ENCODE peak calls at places on chromosomes 11 and 22, in eight cellular contexts. One of them, this sample, is unnamed.

GRCh38 chr22:39123811-39124668 is 27.0 kb downstream of the APOBEC3H start:
- DNase-seq in HCT116: no peak
- DNase-seq in tibial nerve: no peak
- DNase-seq in neural progenitor cell: peak
- DNase-seq in left ventricle myocardium inferior: no peak
- DNase-seq in colonic mucosa: no peak
- DNase-seq in SK-N-SH: peak
- DNase-seq in ovary: no peak
- DNase-seq in this sample: no peak

GRCh38 chr11:45106006-45106405 is 40.4 kb upstream of the PRDM11 start:
- DNase-seq in ovary: no peak
- DNase-seq in tibial nerve: no peak
- DNase-seq in SK-N-SH: no peak
- DNase-seq in HCT116: no peak
- DNase-seq in colonic mucosa: peak
- DNase-seq in neural progenitor cell: no peak
- DNase-seq in left ventricle myocardium inferior: no peak
- DNase-seq in this sample: no peak

GRCh38 chr11:123221611-123222010 is 26.6 kb upstream of the CLMP start:
- DNase-seq in colonic mucosa: no peak
- DNase-seq in left ventricle myocardium inferior: no peak
- DNase-seq in neural progenitor cell: no peak
- DNase-seq in SK-N-SH: no peak
- DNase-seq in tibial nerve: no peak
- DNase-seq in ovary: no peak
- DNase-seq in HCT116: no peak
- DNase-seq in this sample: no peak

GRCh38 chr22:19879651-19879995 is 24.9 kb upstream of the GNB1L start:
- DNase-seq in HCT116: no peak
- DNase-seq in neural progenitor cell: no peak
- DNase-seq in left ventricle myocardium inferior: no peak
- DNase-seq in ovary: peak
- DNase-seq in colonic mucosa: no peak
- DNase-seq in tibial nerve: peak
- DNase-seq in SK-N-SH: peak
- DNase-seq in this sample: no peak

GRCh38 chr11:131217313-131218297 is 152.8 kb upstream of the NTM start:
- DNase-seq in SK-N-SH: no peak
- DNase-seq in tibial nerve: no peak
- DNase-seq in colonic mucosa: no peak
- DNase-seq in neural progenitor cell: no peak
- DNase-seq in ovary: no peak
- DNase-seq in HCT116: no peak
- DNase-seq in left ventricle myocardium inferior: no peak
- DNase-seq in this sample: no peak

GRCh38 chr11:130675456-130675855 is 227.0 kb downstream of the ADAMTS15 start:
- DNase-seq in SK-N-SH: no peak
- DNase-seq in HCT116: no peak
- DNase-seq in left ventricle myocardium inferior: peak
- DNase-seq in colonic mucosa: no peak
- DNase-seq in tibial nerve: peak
- DNase-seq in ovary: no peak
- DNase-seq in neural progenitor cell: no peak
- DNase-seq in this sample: no peak

GRCh38 chr22:39296535-39296934 is 22.9 kb downstream of the RPL3 start:
- DNase-seq in left ventricle myocardium inferior: no peak
- DNase-seq in HCT116: no peak
- DNase-seq in ovary: no peak
- DNase-seq in SK-N-SH: no peak
- DNase-seq in tibial nerve: no peak
- DNase-seq in neural progenitor cell: no peak
- DNase-seq in colonic mucosa: no peak
- DNase-seq in this sample: no peak

GRCh38 chr11:38672445-38672844 is 2074.4 kb upstream of the RAG2 start:
- DNase-seq in left ventricle myocardium inferior: no peak
- DNase-seq in HCT116: no peak
- DNase-seq in tibial nerve: no peak
- DNase-seq in ovary: no peak
- DNase-seq in colonic mucosa: no peak
- DNase-seq in SK-N-SH: no peak
- DNase-seq in neural progenitor cell: no peak
- DNase-seq in this sample: no peak

GRCh38 chr22:24994070-24994763 is 41.7 kb downstream of the KIAA1671 start:
- DNase-seq in colonic mucosa: peak
- DNase-seq in SK-N-SH: no peak
- DNase-seq in tibial nerve: no peak
- DNase-seq in neural progenitor cell: peak
- DNase-seq in left ventricle myocardium inferior: no peak
- DNase-seq in HCT116: peak
- DNase-seq in ovary: no peak
- DNase-seq in this sample: no peak

GRCh38 chr11:47950396-47950795 is 30.0 kb upstream of the PTPRJ start:
- DNase-seq in tibial nerve: no peak
- DNase-seq in neural progenitor cell: no peak
- DNase-seq in HCT116: no peak
- DNase-seq in ovary: no peak
- DNase-seq in colonic mucosa: no peak
- DNase-seq in SK-N-SH: no peak
- DNase-seq in left ventricle myocardium inferior: no peak
- DNase-seq in this sample: no peak

GRCh38 chr11:14422052-14422813 is 63.2 kb upstream of the RRAS2 start:
- DNase-seq in tibial nerve: peak
- DNase-seq in neural progenitor cell: peak
- DNase-seq in left ventricle myocardium inferior: peak
- DNase-seq in HCT116: peak
- DNase-seq in ovary: peak
- DNase-seq in SK-N-SH: peak
- DNase-seq in colonic mucosa: peak
- DNase-seq in this sample: peak

GRCh38 chr22:19995611-19996339 is 20.8 kb downstream of the ARVCF start:
- DNase-seq in tibial nerve: no peak
- DNase-seq in neural progenitor cell: no peak
- DNase-seq in SK-N-SH: no peak
- DNase-seq in ovary: no peak
- DNase-seq in left ventricle myocardium inferior: no peak
- DNase-seq in colonic mucosa: no peak
- DNase-seq in HCT116: no peak
- DNase-seq in this sample: no peak

GRCh38 chr11:57639321-57640067 is 10.2 kb downstream of the YPEL4 start:
- DNase-seq in HCT116: no peak
- DNase-seq in neural progenitor cell: peak
- DNase-seq in tibial nerve: no peak
- DNase-seq in ovary: peak
- DNase-seq in left ventricle myocardium inferior: no peak
- DNase-seq in SK-N-SH: peak
- DNase-seq in colonic mucosa: no peak
- DNase-seq in this sample: no peak

GRCh38 chr22:28231423-28231822 is 312.4 kb upstream of the PITPNB start:
- DNase-seq in HCT116: no peak
- DNase-seq in colonic mucosa: no peak
- DNase-seq in ovary: no peak
- DNase-seq in neural progenitor cell: peak
- DNase-seq in left ventricle myocardium inferior: no peak
- DNase-seq in tibial nerve: no peak
- DNase-seq in SK-N-SH: no peak
- DNase-seq in this sample: no peak

GRCh38 chr11:123581651-123582399 is 72.6 kb downstream of the SCN3B start:
- DNase-seq in tibial nerve: no peak
- DNase-seq in neural progenitor cell: no peak
- DNase-seq in HCT116: no peak
- DNase-seq in colonic mucosa: no peak
- DNase-seq in ovary: no peak
- DNase-seq in SK-N-SH: no peak
- DNase-seq in left ventricle myocardium inferior: no peak
- DNase-seq in this sample: no peak

GRCh38 chr11:16226245-16226644 is 130.1 kb downstream of the SOX6 start:
- DNase-seq in colonic mucosa: peak
- DNase-seq in left ventricle myocardium inferior: peak
- DNase-seq in neural progenitor cell: no peak
- DNase-seq in tibial nerve: no peak
- DNase-seq in SK-N-SH: peak
- DNase-seq in HCT116: no peak
- DNase-seq in ovary: no peak
- DNase-seq in this sample: no peak

GRCh38 chr11:36108812-36109498 is 165.1 kb downstream of the LDLRAD3 start:
- DNase-seq in neural progenitor cell: peak
- DNase-seq in SK-N-SH: no peak
- DNase-seq in ovary: no peak
- DNase-seq in HCT116: no peak
- DNase-seq in left ventricle myocardium inferior: no peak
- DNase-seq in colonic mucosa: no peak
- DNase-seq in tibial nerve: no peak
- DNase-seq in this sample: no peak

GRCh38 chr22:46798366-46799057 is 36.1 kb downstream of the TBC1D22A start:
- DNase-seq in ovary: peak
- DNase-seq in neural progenitor cell: peak
- DNase-seq in left ventricle myocardium inferior: peak
- DNase-seq in tibial nerve: peak
- DNase-seq in SK-N-SH: peak
- DNase-seq in colonic mucosa: peak
- DNase-seq in HCT116: peak
- DNase-seq in this sample: peak

GRCh38 chr22:46795845-46796565 is 33.6 kb downstream of the TBC1D22A start:
- DNase-seq in neural progenitor cell: no peak
- DNase-seq in colonic mucosa: no peak
- DNase-seq in SK-N-SH: no peak
- DNase-seq in tibial nerve: no peak
- DNase-seq in HCT116: no peak
- DNase-seq in left ventricle myocardium inferior: no peak
- DNase-seq in ovary: no peak
- DNase-seq in this sample: no peak

GRCh38 chr22:46798041-46798365 is 35.6 kb downstream of the TBC1D22A start:
- DNase-seq in HCT116: no peak
- DNase-seq in left ventricle myocardium inferior: no peak
- DNase-seq in SK-N-SH: no peak
- DNase-seq in colonic mucosa: no peak
- DNase-seq in neural progenitor cell: no peak
- DNase-seq in ovary: no peak
- DNase-seq in tibial nerve: no peak
- DNase-seq in this sample: no peak

GRCh38 chr22:46796566-46797195 is 34.2 kb downstream of the TBC1D22A start:
- DNase-seq in colonic mucosa: no peak
- DNase-seq in neural progenitor cell: no peak
- DNase-seq in SK-N-SH: no peak
- DNase-seq in left ventricle myocardium inferior: no peak
- DNase-seq in ovary: no peak
- DNase-seq in HCT116: no peak
- DNase-seq in tibial nerve: no peak
- DNase-seq in this sample: no peak

GRCh38 chr22:46797355-46797754 is 34.9 kb downstream of the TBC1D22A start:
- DNase-seq in neural progenitor cell: no peak
- DNase-seq in SK-N-SH: no peak
- DNase-seq in ovary: no peak
- DNase-seq in HCT116: no peak
- DNase-seq in left ventricle myocardium inferior: no peak
- DNase-seq in tibial nerve: no peak
- DNase-seq in colonic mucosa: no peak
- DNase-seq in this sample: no peak
- TF ChIP-seq CTCF in neural progenitor cell: no peak
- TF ChIP-seq CTCF in SK-N-SH: peak
- TF ChIP-seq CTCF in ovary: no peak
- TF ChIP-seq CTCF in HCT116: peak
- TF ChIP-seq CTCF in left ventricle myocardium inferior: peak
- TF ChIP-seq CTCF in tibial nerve: peak
- TF ChIP-seq CTCF in colonic mucosa: no peak
- TF ChIP-seq CTCF in this sample: no peak

DNA sequence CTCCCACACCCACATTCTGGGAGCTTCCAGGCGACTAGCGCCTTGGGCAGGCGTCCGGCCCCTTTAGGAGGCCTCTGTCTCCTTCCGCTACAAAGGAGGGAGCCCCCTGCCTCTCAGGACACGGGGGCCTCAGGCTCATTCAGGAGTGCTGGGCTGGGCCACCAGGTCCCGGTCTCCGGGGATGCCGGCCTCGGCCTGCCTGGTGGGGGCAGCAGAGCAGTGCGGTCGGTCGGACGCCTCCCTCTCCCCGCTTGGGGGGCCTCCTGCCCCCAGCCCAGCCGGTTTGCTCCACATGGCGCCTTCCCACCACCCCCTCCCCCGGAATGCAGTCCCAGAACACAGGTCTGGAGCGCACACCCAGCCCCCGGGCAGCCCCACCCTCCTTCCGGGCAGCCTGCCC is 21.9 kb downstream of the MRPL23 start:
- DNase-seq in tibial nerve: no peak
- DNase-seq in colonic mucosa: no peak
- DNase-seq in ovary: no peak
- DNase-seq in HCT116: no peak
- DNase-seq in SK-N-SH: no peak
- DNase-seq in neural progenitor cell: no peak
- DNase-seq in left ventricle myocardium inferior: no peak
- DNase-seq in this sample: no peak
- H3K4me3 ChIP-seq in tibial nerve: no peak
- H3K4me3 ChIP-seq in colonic mucosa: no peak
- H3K4me3 ChIP-seq in ovary: no peak
- H3K4me3 ChIP-seq in HCT116: no peak
- H3K4me3 ChIP-seq in SK-N-SH: no peak
- H3K4me3 ChIP-seq in neural progenitor cell: no peak
- H3K4me3 ChIP-seq in left ventricle myocardium inferior: no peak
- H3K4me3 ChIP-seq in this sample: no peak

GRCh38 chr11:107598225-107599139 is 7.5 kb downstream of the ELMOD1 start:
- DNase-seq in HCT116: peak
- DNase-seq in tibial nerve: no peak
- DNase-seq in colonic mucosa: no peak
- DNase-seq in left ventricle myocardium inferior: no peak
- DNase-seq in ovary: no peak
- DNase-seq in SK-N-SH: peak
- DNase-seq in neural progenitor cell: peak
- DNase-seq in this sample: no peak
- TF ChIP-seq CTCF in HCT116: peak
- TF ChIP-seq CTCF in tibial nerve: no peak
- TF ChIP-seq CTCF in colonic mucosa: no peak
- TF ChIP-seq CTCF in left ventricle myocardium inferior: peak
- TF ChIP-seq CTCF in ovary: no peak
- TF ChIP-seq CTCF in SK-N-SH: peak
- TF ChIP-seq CTCF in neural progenitor cell: peak
- TF ChIP-seq CTCF in this sample: no peak

GRCh38 chr11:65499713-65500261 is 942 bp downstream of the MALAT1 start:
- DNase-seq in colonic mucosa: no peak
- DNase-seq in neural progenitor cell: no peak
- DNase-seq in tibial nerve: no peak
- DNase-seq in left ventricle myocardium inferior: no peak
- DNase-seq in SK-N-SH: no peak
- DNase-seq in ovary: no peak
- DNase-seq in HCT116: no peak
- DNase-seq in this sample: no peak

GRCh38 chr11:65498977-65499712 is at the start of gene MALAT1:
- DNase-seq in HCT116: peak
- DNase-seq in SK-N-SH: peak
- DNase-seq in neural progenitor cell: peak
- DNase-seq in colonic mucosa: peak
- DNase-seq in tibial nerve: peak
- DNase-seq in left ventricle myocardium inferior: peak
- DNase-seq in ovary: peak
- DNase-seq in this sample: peak

GRCh38 chr11:65498727-65498976 is 193 bp upstream of the MALAT1 start:
- DNase-seq in HCT116: no peak
- DNase-seq in left ventricle myocardium inferior: no peak
- DNase-seq in SK-N-SH: no peak
- DNase-seq in neural progenitor cell: no peak
- DNase-seq in tibial nerve: no peak
- DNase-seq in ovary: no peak
- DNase-seq in colonic mucosa: no peak
- DNase-seq in this sample: no peak

GRCh38 chr11:65497141-65498041 is 1.5 kb upstream of the MALAT1 start:
- DNase-seq in tibial nerve: peak
- DNase-seq in neural progenitor cell: peak
- DNase-seq in left ventricle myocardium inferior: peak
- DNase-seq in HCT116: peak
- DNase-seq in colonic mucosa: peak
- DNase-seq in ovary: peak
- DNase-seq in SK-N-SH: peak
- DNase-seq in this sample: peak

GRCh38 chr11:65498042-65498726 is 661 bp upstream of the MALAT1 start:
- DNase-seq in colonic mucosa: no peak
- DNase-seq in SK-N-SH: no peak
- DNase-seq in HCT116: no peak
- DNase-seq in neural progenitor cell: peak
- DNase-seq in left ventricle myocardium inferior: no peak
- DNase-seq in ovary: peak
- DNase-seq in tibial nerve: no peak
- DNase-seq in this sample: peak
- H3K4me3 ChIP-seq in colonic mucosa: peak
- H3K4me3 ChIP-seq in SK-N-SH: peak
- H3K4me3 ChIP-seq in HCT116: peak
- H3K4me3 ChIP-seq in neural progenitor cell: peak
- H3K4me3 ChIP-seq in left ventricle myocardium inferior: peak
- H3K4me3 ChIP-seq in ovary: peak
- H3K4me3 ChIP-seq in tibial nerve: peak
- H3K4me3 ChIP-seq in this sample: peak